ENCODE peak calls at places on chromosome 4, in six cellular contexts. One of them, this sample, is unnamed.

GRCh38 chr4:46404961-46405360 is 15.0 kb upstream of the GABRA2 start:
- DNase-seq in mammary epithelial cell: peak
- DNase-seq in fibroblast of the aortic adventitia: no peak
- DNase-seq in hepatocyte: peak
- DNase-seq in lower leg skin: no peak
- DNase-seq in HCT116: no peak
- DNase-seq in this sample: no peak

GRCh38 chr4:165207016-165207430 is 338 bp upstream of the KLHL2 start:
- DNase-seq in mammary epithelial cell: peak
- DNase-seq in hepatocyte: peak
- DNase-seq in HCT116: no peak
- DNase-seq in fibroblast of the aortic adventitia: peak
- DNase-seq in lower leg skin: no peak
- DNase-seq in this sample: no peak

GRCh38 chr4:15677507-15677988 is 4.1 kb upstream of the FAM200B start:
- DNase-seq in HCT116: peak
- DNase-seq in fibroblast of the aortic adventitia: peak
- DNase-seq in mammary epithelial cell: peak
- DNase-seq in lower leg skin: peak
- DNase-seq in hepatocyte: peak
- DNase-seq in this sample: no peak

GRCh38 chr4:10706236-10706635 is 21.7 kb upstream of the CLNK start:
- DNase-seq in fibroblast of the aortic adventitia: peak
- DNase-seq in lower leg skin: no peak
- DNase-seq in mammary epithelial cell: peak
- DNase-seq in HCT116: no peak
- DNase-seq in hepatocyte: no peak
- DNase-seq in this sample: no peak

GRCh38 chr4:54322817-54323417 is 93.8 kb downstream of the PDGFRA start:
- DNase-seq in lower leg skin: peak
- DNase-seq in mammary epithelial cell: peak
- DNase-seq in fibroblast of the aortic adventitia: peak
- DNase-seq in HCT116: peak
- DNase-seq in hepatocyte: peak
- DNase-seq in this sample: peak

GRCh38 chr4:74934016-74934821 is 1.3 kb downstream of the PARM1 start:
- DNase-seq in lower leg skin: no peak
- DNase-seq in hepatocyte: peak
- DNase-seq in mammary epithelial cell: peak
- DNase-seq in HCT116: no peak
- DNase-seq in fibroblast of the aortic adventitia: peak
- DNase-seq in this sample: no peak

GRCh38 chr4:172202480-172203076 is 389.4 kb downstream of the GALNTL6 start:
- DNase-seq in fibroblast of the aortic adventitia: peak
- DNase-seq in mammary epithelial cell: no peak
- DNase-seq in lower leg skin: no peak
- DNase-seq in HCT116: peak
- DNase-seq in hepatocyte: peak
- DNase-seq in this sample: no peak

GRCh38 chr4:108900018-108900417 is 137.2 kb upstream of the ETNPPL start:
- DNase-seq in fibroblast of the aortic adventitia: no peak
- DNase-seq in lower leg skin: no peak
- DNase-seq in HCT116: no peak
- DNase-seq in mammary epithelial cell: no peak
- DNase-seq in hepatocyte: no peak
- DNase-seq in this sample: no peak

GRCh38 chr4:187232201-187232600 is 508.5 kb upstream of the FAT1 start:
- DNase-seq in fibroblast of the aortic adventitia: no peak
- DNase-seq in hepatocyte: no peak
- DNase-seq in lower leg skin: no peak
- DNase-seq in HCT116: no peak
- DNase-seq in mammary epithelial cell: peak
- DNase-seq in this sample: no peak

GRCh38 chr4:139229534-139230039 is 50.4 kb downstream of the MGARP start:
- DNase-seq in mammary epithelial cell: peak
- DNase-seq in HCT116: peak
- DNase-seq in hepatocyte: peak
- DNase-seq in fibroblast of the aortic adventitia: peak
- DNase-seq in lower leg skin: no peak
- DNase-seq in this sample: no peak

GRCh38 chr4:2393353-2394270 is 24.8 kb downstream of the ZFYVE28 start:
- DNase-seq in fibroblast of the aortic adventitia: no peak
- DNase-seq in hepatocyte: peak
- DNase-seq in mammary epithelial cell: no peak
- DNase-seq in lower leg skin: no peak
- DNase-seq in HCT116: no peak
- DNase-seq in this sample: no peak

GRCh38 chr4:37317104-37317643 is 72.6 kb downstream of the NWD2 start:
- DNase-seq in HCT116: no peak
- DNase-seq in hepatocyte: no peak
- DNase-seq in mammary epithelial cell: no peak
- DNase-seq in lower leg skin: no peak
- DNase-seq in fibroblast of the aortic adventitia: no peak
- DNase-seq in this sample: no peak

GRCh38 chr4:78954048-78954666 is 14.9 kb upstream of the PAQR3 start:
- DNase-seq in hepatocyte: peak
- DNase-seq in fibroblast of the aortic adventitia: no peak
- DNase-seq in lower leg skin: no peak
- DNase-seq in mammary epithelial cell: no peak
- DNase-seq in HCT116: peak
- DNase-seq in this sample: no peak

GRCh38 chr4:139890810-139891209 is 225.2 kb downstream of the MGST2 start:
- DNase-seq in fibroblast of the aortic adventitia: peak
- DNase-seq in lower leg skin: no peak
- DNase-seq in mammary epithelial cell: peak
- DNase-seq in hepatocyte: no peak
- DNase-seq in HCT116: no peak
- DNase-seq in this sample: peak

GRCh38 chr4:146283758-146284651 is 69.7 kb downstream of the REELD1 start:
- DNase-seq in lower leg skin: no peak
- DNase-seq in mammary epithelial cell: no peak
- DNase-seq in HCT116: no peak
- DNase-seq in hepatocyte: no peak
- DNase-seq in fibroblast of the aortic adventitia: peak
- DNase-seq in this sample: no peak

GRCh38 chr4:98890698-98891097 is 38.2 kb downstream of the EIF4E start:
- DNase-seq in hepatocyte: no peak
- DNase-seq in HCT116: no peak
- DNase-seq in lower leg skin: no peak
- DNase-seq in mammary epithelial cell: peak
- DNase-seq in fibroblast of the aortic adventitia: peak
- DNase-seq in this sample: no peak

GRCh38 chr4:77600521-77601451 is 4.8 kb upstream of the CXCL13 start:
- DNase-seq in mammary epithelial cell: peak
- DNase-seq in lower leg skin: peak
- DNase-seq in HCT116: peak
- DNase-seq in hepatocyte: peak
- DNase-seq in fibroblast of the aortic adventitia: peak
- DNase-seq in this sample: no peak

DNA sequence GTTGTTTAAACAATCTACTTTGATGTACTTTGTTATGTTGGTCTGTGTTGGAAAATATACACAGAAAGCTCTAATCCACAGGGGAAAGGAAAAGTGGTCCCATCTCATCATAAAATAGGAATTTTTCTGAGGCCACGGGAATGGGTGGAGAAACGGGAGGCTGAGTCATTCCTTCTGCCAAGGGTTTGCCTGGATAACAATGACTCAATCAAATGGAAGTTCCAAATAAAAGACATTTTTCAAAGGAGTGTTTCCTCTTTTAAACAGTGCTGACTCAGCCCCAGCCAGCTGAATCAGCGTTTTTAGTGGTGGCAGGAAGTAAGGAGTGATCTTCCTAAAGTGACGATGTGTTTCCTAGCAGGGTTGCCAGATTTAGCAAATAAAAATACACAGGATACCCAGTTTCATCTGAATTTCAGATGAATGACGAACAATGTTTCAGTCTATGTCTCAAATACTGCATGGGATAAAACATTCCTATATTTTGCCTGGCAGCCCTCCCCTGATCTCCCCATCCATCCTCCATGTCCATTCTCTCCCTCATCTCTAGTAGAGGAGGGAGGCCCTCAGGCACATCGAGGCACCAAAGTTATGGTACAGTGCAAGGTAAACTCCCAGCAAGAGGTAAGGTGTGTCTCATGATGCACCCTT is 345.4 kb upstream of the GATB start:
- DNase-seq in lower leg skin: peak
- DNase-seq in hepatocyte: peak
- DNase-seq in mammary epithelial cell: peak
- DNase-seq in fibroblast of the aortic adventitia: peak
- DNase-seq in HCT116: peak
- DNase-seq in this sample: peak
- H3K4me3 ChIP-seq in lower leg skin: no peak
- H3K4me3 ChIP-seq in hepatocyte: no peak
- H3K4me3 ChIP-seq in mammary epithelial cell: no peak
- H3K4me3 ChIP-seq in fibroblast of the aortic adventitia: no peak
- H3K4me3 ChIP-seq in HCT116: peak
- H3K4me3 ChIP-seq in this sample: no peak

GRCh38 chr4:67933755-67934154 is 29.5 kb downstream of the TMPRSS11A start:
- DNase-seq in hepatocyte: no peak
- DNase-seq in HCT116: no peak
- DNase-seq in fibroblast of the aortic adventitia: peak
- DNase-seq in mammary epithelial cell: no peak
- DNase-seq in lower leg skin: no peak
- DNase-seq in this sample: no peak
- H3K4me3 ChIP-seq in hepatocyte: no peak
- H3K4me3 ChIP-seq in HCT116: no peak
- H3K4me3 ChIP-seq in fibroblast of the aortic adventitia: no peak
- H3K4me3 ChIP-seq in mammary epithelial cell: no peak
- H3K4me3 ChIP-seq in lower leg skin: no peak
- H3K4me3 ChIP-seq in this sample: no peak

DNA sequence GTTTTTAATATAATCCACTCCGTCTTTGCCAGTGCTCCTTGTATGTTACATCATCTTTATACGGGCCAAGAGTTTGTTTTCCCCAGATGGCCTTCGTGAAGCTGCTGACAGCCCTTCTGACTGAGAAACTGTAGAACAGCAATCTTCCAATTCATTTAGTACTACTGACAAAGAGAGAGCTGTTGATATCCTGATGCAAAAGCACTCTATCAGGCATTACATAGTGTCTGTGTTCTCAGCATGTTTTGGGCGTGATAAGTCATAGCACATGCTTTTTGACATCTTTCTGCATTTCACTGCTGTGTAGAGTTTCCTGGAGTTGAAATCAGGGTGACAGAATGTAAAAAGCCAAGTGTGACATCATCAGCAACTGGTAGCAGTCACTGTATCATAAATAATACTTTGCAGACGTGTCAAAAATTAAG is 746.3 kb upstream of the FAM241A start:
- DNase-seq in lower leg skin: no peak
- DNase-seq in HCT116: no peak
- DNase-seq in fibroblast of the aortic adventitia: peak
- DNase-seq in hepatocyte: peak
- DNase-seq in mammary epithelial cell: no peak
- DNase-seq in this sample: no peak
- H3K4me3 ChIP-seq in lower leg skin: no peak
- H3K4me3 ChIP-seq in HCT116: no peak
- H3K4me3 ChIP-seq in fibroblast of the aortic adventitia: no peak
- H3K4me3 ChIP-seq in hepatocyte: no peak
- H3K4me3 ChIP-seq in mammary epithelial cell: no peak
- H3K4me3 ChIP-seq in this sample: no peak

GRCh38 chr4:151347891-151348290 is 22.5 kb upstream of the SH3D19 start:
- DNase-seq in mammary epithelial cell: no peak
- DNase-seq in HCT116: no peak
- DNase-seq in lower leg skin: no peak
- DNase-seq in fibroblast of the aortic adventitia: no peak
- DNase-seq in hepatocyte: no peak
- DNase-seq in this sample: no peak
- H3K4me3 ChIP-seq in mammary epithelial cell: no peak
- H3K4me3 ChIP-seq in HCT116: no peak
- H3K4me3 ChIP-seq in lower leg skin: no peak
- H3K4me3 ChIP-seq in fibroblast of the aortic adventitia: no peak
- H3K4me3 ChIP-seq in hepatocyte: no peak
- H3K4me3 ChIP-seq in this sample: no peak

DNA sequence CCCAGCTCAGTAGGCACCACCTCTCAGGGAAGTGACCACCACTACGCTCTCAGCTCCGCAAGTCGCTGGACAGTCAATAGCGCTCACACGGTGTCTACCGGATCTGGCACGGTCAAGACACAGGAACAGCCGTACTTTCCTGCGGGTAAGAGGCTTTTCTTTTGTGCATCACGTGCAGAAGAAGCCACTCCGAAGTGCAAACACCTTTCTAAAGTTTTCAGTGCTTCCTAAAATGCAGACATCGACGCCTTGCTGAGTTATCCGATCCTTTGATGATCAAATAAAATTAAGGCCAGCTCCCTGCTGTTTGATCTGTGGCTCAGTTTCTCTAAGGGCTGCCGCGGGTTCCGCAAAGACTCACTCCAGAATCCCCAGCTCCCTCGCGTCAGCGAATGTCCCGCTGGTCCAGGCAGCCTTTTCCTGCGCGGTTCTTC is 71.8 kb downstream of the FBXO8 start:
- DNase-seq in lower leg skin: no peak
- DNase-seq in fibroblast of the aortic adventitia: peak
- DNase-seq in HCT116: no peak
- DNase-seq in hepatocyte: no peak
- DNase-seq in mammary epithelial cell: no peak
- DNase-seq in this sample: no peak
- H3K4me3 ChIP-seq in lower leg skin: no peak
- H3K4me3 ChIP-seq in fibroblast of the aortic adventitia: peak
- H3K4me3 ChIP-seq in HCT116: no peak
- H3K4me3 ChIP-seq in hepatocyte: peak
- H3K4me3 ChIP-seq in mammary epithelial cell: no peak
- H3K4me3 ChIP-seq in this sample: no peak

DNA sequence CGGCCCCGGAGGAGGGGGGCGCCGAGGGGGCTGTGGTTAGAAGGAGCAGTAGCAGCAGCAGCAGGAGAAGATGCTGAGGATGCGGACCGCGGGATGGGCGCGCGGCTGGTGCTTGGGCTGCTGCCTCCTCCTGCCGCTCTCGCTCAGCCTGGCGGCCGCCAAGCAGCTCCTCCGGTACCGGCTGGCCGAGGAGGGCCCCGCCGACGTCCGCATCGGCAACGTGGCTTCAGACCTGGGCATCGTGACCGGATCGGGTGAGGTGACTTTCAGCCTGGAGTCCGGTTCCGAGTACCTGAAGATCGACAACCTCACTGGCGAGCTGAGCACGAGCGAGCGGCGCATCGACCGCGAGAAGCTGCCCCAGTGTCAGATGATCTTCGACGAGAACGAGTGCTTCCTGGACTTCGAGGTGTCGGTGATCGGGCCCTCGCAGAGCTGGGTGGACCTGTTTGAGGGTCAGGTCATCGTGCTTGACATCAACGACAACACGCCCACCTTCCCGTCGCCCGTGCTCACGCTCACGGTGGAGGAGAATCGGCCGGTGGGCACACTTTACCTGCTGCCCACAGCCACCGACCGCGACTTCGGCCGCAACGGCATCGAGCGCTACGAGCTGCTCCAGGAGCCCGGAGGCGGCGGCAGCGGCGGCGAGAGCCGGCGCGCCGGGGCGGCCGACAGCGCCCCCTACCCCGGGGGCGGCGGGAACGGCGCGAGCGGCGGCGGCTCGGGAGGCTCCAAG is 1.4 kb downstream of the PCDH7 start:
- DNase-seq in mammary epithelial cell: peak
- DNase-seq in HCT116: no peak
- DNase-seq in lower leg skin: no peak
- DNase-seq in hepatocyte: peak
- DNase-seq in fibroblast of the aortic adventitia: peak
- DNase-seq in this sample: no peak
- H3K4me3 ChIP-seq in mammary epithelial cell: peak
- H3K4me3 ChIP-seq in HCT116: no peak
- H3K4me3 ChIP-seq in lower leg skin: peak
- H3K4me3 ChIP-seq in hepatocyte: peak
- H3K4me3 ChIP-seq in fibroblast of the aortic adventitia: peak
- H3K4me3 ChIP-seq in this sample: peak